ENCODE peak calls at places on chromosomes 6 and 20, in eight cellular contexts. O is colonic mucosa; S is body of pancreas; J is T-helper 2 cell treated with Interferon-gamma antibody and Interleukin-4, amounts not matched to agents 5 μg/mL and 100 μg/mL, for 36 hours; A is HS-5; N is foreskin fibroblast; P is tibial artery; M is stimulated activated CD8-positive, alpha-beta memory T cell treated with anti-CD3 and anti-CD28 coated beads, Interleukin-12 subunit alpha, Interleukin-12 subunit beta, amount 100 ng/mL, for 4 hours. L is an unnamed sample.

GRCh38 chr6:46642928-46643751 is 9.5 kb downstream of the CYP39A1 start:
- DNase-seq in O (no peak), S (no peak), J (no peak), A (no peak), N (no peak), P (no peak), M (no peak), L (no peak)

GRCh38 chr20:16590234-16590633 is 17.0 kb upstream of the KIF16B start:
- DNase-seq in O (no peak), S (no peak), J (no peak), A (no peak), N (no peak), P (no peak), M (no peak), L (no peak)

GRCh38 chr6:35197196-35197595 is 16.6 kb upstream of the SCUBE3 start:
- DNase-seq in O (no peak), S (no peak), J (no peak), A (no peak), N (peak; percentile 60), P (no peak), M (no peak), L (no peak)

GRCh38 chr6:626236-626635 is 30.7 kb downstream of the HUS1B start:
- DNase-seq in O (no peak), S (no peak), J (no peak), A (no peak), N (peak; percentile 20), P (no peak), M (no peak), L (no peak)

GRCh38 chr20:21149344-21149743 is 23.5 kb downstream of the KIZ start:
- DNase-seq in O (no peak), S (no peak), J (no peak), A (no peak), N (no peak), P (no peak), M (no peak), L (no peak)

GRCh38 chr6:19210849-19211590 is 626.1 kb upstream of the ID4 start:
- DNase-seq in O (no peak), S (peak; percentile 7), J (no peak), A (no peak), N (no peak), P (no peak), M (no peak), L (no peak)

GRCh38 chr6:45946887-45947286 is 68.8 kb downstream of the CLIC5 start:
- DNase-seq in O (no peak), S (no peak), J (no peak), A (no peak), N (peak; percentile 31), P (no peak), M (no peak), L (no peak)

GRCh38 chr6:43503443-43503842 is 6.7 kb downstream of the LRRC73 start:
- DNase-seq in O (no peak), S (no peak), J (no peak), A (no peak), N (no peak), P (peak; percentile 52), M (no peak), L (no peak)

GRCh38 chr6:40343318-40343886 is 243.8 kb downstream of the LRFN2 start:
- DNase-seq in O (no peak), S (no peak), J (no peak), A (no peak), N (no peak), P (peak; percentile 57), M (no peak), L (no peak)

GRCh38 chr6:82419088-82419720 is 55.6 kb downstream of the TPBG start:
- DNase-seq in O (no peak), S (no peak), J (no peak), A (no peak), N (peak; percentile 16), P (no peak), M (no peak), L (no peak)

GRCh38 chr20:37145014-37145413 is 34.1 kb upstream of the RPN2 start:
- DNase-seq in O (no peak), S (no peak), J (no peak), A (no peak), N (no peak), P (no peak), M (no peak), L (no peak)

GRCh38 chr20:57748601-57749130 is 38.9 kb upstream of the PMEPA1 start:
- DNase-seq in O (peak; percentile 81), S (peak; percentile 77), J (peak; percentile 44), A (peak; percentile 52), N (peak; percentile 74), P (peak; percentile 98), M (peak; percentile 29), L (peak; percentile 25)

GRCh38 chr6:143598466-143599080 is 79.2 kb upstream of the PHACTR2 start:
- DNase-seq in O (no peak), S (peak; percentile 23), J (peak; percentile 21), A (no peak), N (no peak), P (no peak), M (no peak), L (no peak)